ENCODE peak calls at places on chromosomes 11 and 22, in five cellular contexts. W is aorta, M is stomach, X is psoas muscle, S is neural progenitor cell. Y is an unnamed sample. For H3K4me1 and H3K9me3, the result is how much of the 10 kb centered on the place peaks cover.

GRCh38 chr22:22914726-22915669 is 27.4 kb downstream of the IGLL5 start:
- DNase-seq in X (no peak), S (no peak), M (no peak), W (peak), Y (no peak)

GRCh38 chr11:69499216-69499945 is 17.9 kb downstream of the LINC01488 start:
- DNase-seq in W (peak), S (no peak), X (no peak), M (no peak), Y (no peak)

GRCh38 chr11:80613630-80614029 is 1172.8 kb upstream of the TENM4 start:
- DNase-seq in W (no peak), S (peak), M (no peak), X (no peak), Y (no peak)

GRCh38 chr11:111607751-111608150 is 5.5 kb downstream of the SIK2 start:
- DNase-seq in S (no peak), X (no peak), W (no peak), M (no peak), Y (no peak)

GRCh38 chr22:29233503-29233902 is 27.8 kb downstream of the EMID1 start:
- DNase-seq in S (no peak), M (no peak), X (no peak), W (no peak), Y (no peak)

GRCh38 chr11:96313163-96313562 is 29.8 kb downstream of the MAML2 start:
- DNase-seq in W (no peak), S (no peak), M (no peak), X (no peak), Y (no peak)

GRCh38 chr11:125356736-125357292 is 139.3 kb downstream of the FEZ1 start:
- DNase-seq in X (no peak), S (peak), W (no peak), M (no peak), Y (no peak)

GRCh38 chr22:17903564-17904295 is 120.6 kb downstream of the MICAL3 start:
- DNase-seq in W (no peak), X (no peak), M (no peak), S (peak), Y (no peak)

GRCh38 chr11:57480409-57481137 is 20.2 kb downstream of the RTN4RL2 start:
- DNase-seq in M (peak), X (peak), S (peak), W (peak), Y (peak)

GRCh38 chr11:1225386-1226225 is 2.7 kb downstream of the MUC5B start:
- DNase-seq in M (no peak), X (peak), S (peak), W (peak), Y (peak)

GRCh38 chr11:99281331-99281730 is 260.6 kb downstream of the CNTN5 start:
- DNase-seq in S (no peak), M (no peak), X (no peak), W (no peak), Y (no peak)

GRCh38 chr11:61812736-61813411 is 3.9 kb downstream of the FADS1 start:
- DNase-seq in M (no peak), W (peak), X (no peak), S (no peak), Y (no peak)

GRCh38 chr11:125971618-125972017 is 25.8 kb downstream of the VSIG10L2 start:
- DNase-seq in X (no peak), W (no peak), M (no peak), S (no peak), Y (no peak)

GRCh38 chr11:114061053-114062049 is 1.8 kb downstream of the ZBTB16 start:
- DNase-seq in W (no peak), S (peak), M (peak), X (peak), Y (no peak)

GRCh38 chr11:4523666-4524065 is 21.3 kb upstream of the OR52M1 start:
- DNase-seq in X (no peak), M (no peak), W (no peak), S (no peak), Y (no peak)

GRCh38 chr11:120335596-120335927 is 651 bp upstream of the ARHGEF12 start:
- DNase-seq in X (no peak), W (no peak), M (peak), S (no peak), Y (peak)

DNA sequence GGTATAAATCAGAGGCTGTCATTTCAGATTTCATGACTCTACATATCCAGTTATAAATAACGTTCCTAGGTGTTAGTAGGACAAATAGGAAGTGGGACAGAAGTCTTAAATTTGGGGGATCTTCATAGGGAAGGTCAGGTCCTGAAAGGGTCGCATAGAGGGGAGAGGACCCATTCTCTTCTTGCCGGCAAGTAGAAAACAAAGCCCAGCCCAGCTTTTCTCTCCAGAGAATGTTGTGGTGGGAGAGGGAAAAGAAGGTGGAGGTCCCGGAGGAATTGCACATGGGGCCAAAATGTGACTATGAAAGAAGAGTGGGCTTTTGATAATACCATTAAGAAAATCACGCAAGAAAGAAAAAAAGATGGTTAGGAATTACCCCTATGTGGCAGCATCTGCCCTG is 976 bp upstream of the NELL1 start:
- DNase-seq in X (no peak), M (no peak), W (no peak), S (peak), Y (no peak)
- H3K4me3 ChIP-seq in X (no peak), M (no peak), W (no peak), S (peak), Y (peak)

DNA sequence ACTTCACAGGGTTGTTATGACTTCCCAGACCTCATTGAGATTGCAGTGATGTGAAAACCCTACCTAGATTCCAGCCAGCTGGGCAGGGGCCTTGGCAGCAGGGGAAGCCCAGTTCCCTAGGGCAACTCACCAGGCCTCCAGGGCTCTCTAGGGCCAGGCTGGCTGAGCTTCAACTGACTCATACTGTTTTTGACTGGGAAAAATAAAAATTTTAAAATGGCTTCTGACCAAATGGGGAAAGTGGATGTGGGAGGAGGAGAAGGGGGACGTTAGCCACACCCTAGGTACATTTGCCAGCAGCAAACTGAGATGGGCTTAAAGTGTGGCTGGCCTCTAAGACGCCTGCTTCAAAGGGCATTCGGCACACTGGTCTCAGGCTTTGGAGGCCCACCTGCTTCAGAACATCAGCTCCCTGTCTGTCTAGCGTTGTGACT is 39.0 kb downstream of the BMAL1 start:
- DNase-seq in S (no peak), W (peak), X (peak), M (no peak), Y (no peak)
- H3K4me1 ChIP-seq in S (under half), W (under half), X (half or more), M (half or more), Y (under half)

GRCh38 chr22:47504962-47505361 is 742.5 kb downstream of the TBC1D22A start:
- DNase-seq in M (no peak), W (no peak), X (no peak), S (no peak), Y (no peak)
- H3K9me3 ChIP-seq in M (under half), W (under half), X (under half), S (under half), Y (under half)

DNA sequence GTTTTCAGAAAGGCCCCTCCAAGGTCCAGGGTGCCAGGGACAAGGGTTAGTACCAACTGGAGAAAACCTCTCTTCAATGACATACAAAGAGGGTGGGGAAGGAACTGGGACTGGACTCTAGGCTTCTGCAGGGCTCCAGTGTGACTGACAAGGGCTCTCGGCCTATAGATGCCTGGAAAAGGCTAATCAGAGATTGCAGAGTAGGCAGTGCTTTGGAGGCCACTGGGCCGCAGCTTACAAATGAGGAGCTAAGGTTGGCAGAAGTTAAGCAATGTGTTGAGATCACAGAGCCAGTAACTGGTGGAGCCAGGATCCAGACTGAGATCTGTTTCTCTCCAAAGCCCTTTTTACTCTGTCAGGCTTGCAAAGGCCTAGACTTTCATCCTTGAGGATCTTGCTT is 7.4 kb upstream of the DGKZ start:
- DNase-seq in S (no peak), X (no peak), W (no peak), M (no peak), Y (no peak)
- H3K4me3 ChIP-seq in S (no peak), X (no peak), W (no peak), M (no peak), Y (no peak)

DNA sequence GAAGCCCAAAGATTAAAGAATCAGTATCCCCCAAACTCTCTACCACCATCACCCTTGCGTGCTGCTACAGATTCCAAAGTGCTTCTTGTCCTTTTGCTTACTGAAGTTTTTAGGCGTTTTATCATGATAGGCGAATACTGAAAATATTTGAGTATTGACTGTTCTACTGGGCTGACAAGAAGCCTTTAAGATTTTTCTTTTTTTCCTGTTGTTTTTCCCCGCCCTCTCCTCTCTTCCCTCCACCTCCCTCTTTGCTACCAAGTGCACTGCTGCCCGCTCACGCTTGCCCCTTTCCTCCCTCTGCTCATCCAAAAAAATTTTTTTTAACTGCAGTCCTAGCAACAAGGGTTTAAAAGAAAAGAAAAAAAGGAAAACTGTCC is 672 bp downstream of the SPCS2 start:
- DNase-seq in M (no peak), S (no peak), W (no peak), X (no peak), Y (peak)
- H3K4me1 ChIP-seq in M (half or more), S (under half), W (under half), X (under half), Y (under half)

GRCh38 chr22:47294571-47294970 is 532.1 kb downstream of the TBC1D22A start:
- DNase-seq in M (no peak), W (no peak), S (no peak), X (no peak), Y (no peak)
- H3K9me3 ChIP-seq in M (under half), W (under half), S (under half), X (under half), Y (under half)